ENCODE peak calls at places on chromosome 6, in nine cellular contexts. R is Calu3, M is GM10248, C is IMR-90, U is MM.1S, K is GM20000, Y is epithelial cell of proximal tubule, F is bronchial epithelial cell, Z is AG09319. T is an unnamed sample.

GRCh38 chr6:26157150-26157837 is 70.1 kb downstream of the HFE start:
- DNase-seq in R (peak), M (peak), C (peak), U (no peak), K (no peak), Y (no peak), F (peak), Z (no peak), T (peak)

GRCh38 chr6:132798820-132799538 is 542 bp upstream of the SLC18B1 start:
- DNase-seq in R (peak), M (peak), C (peak), U (peak), K (peak), Y (no peak), F (peak), Z (no peak), T (peak)

GRCh38 chr6:14724546-14724945 is 521.3 kb upstream of the JARID2 start:
- DNase-seq in R (no peak), M (no peak), C (no peak), U (no peak), K (no peak), Y (no peak), F (no peak), Z (no peak), T (no peak)

GRCh38 chr6:73299171-73300073 is 36.4 kb upstream of the KHDC1 start:
- DNase-seq in R (no peak), M (no peak), C (no peak), U (no peak), K (no peak), Y (no peak), F (no peak), Z (no peak), T (no peak)

GRCh38 chr6:134680021-134680420 is 269.9 kb downstream of the ALDH8A1 start:
- DNase-seq in R (no peak), M (no peak), C (peak), U (no peak), K (no peak), Y (no peak), F (no peak), Z (no peak), T (no peak)

GRCh38 chr6:84062519-84063154 is 29.1 kb downstream of the MRAP2 start:
- DNase-seq in R (no peak), M (no peak), C (no peak), U (no peak), K (no peak), Y (no peak), F (no peak), Z (no peak), T (no peak)

GRCh38 chr6:112337209-112337638 is 9.9 kb upstream of the RFPL4B start:
- DNase-seq in R (peak), M (no peak), C (peak), U (no peak), K (no peak), Y (peak), F (peak), Z (peak), T (no peak)

GRCh38 chr6:20400476-20401402 is 940 bp upstream of the E2F3 start:
- DNase-seq in R (peak), M (peak), C (no peak), U (peak), K (peak), Y (no peak), F (peak), Z (no peak), T (peak)

GRCh38 chr6:91631227-91631626 is 1044.4 kb upstream of the MAP3K7 start:
- DNase-seq in R (no peak), M (no peak), C (no peak), U (no peak), K (no peak), Y (no peak), F (no peak), Z (no peak), T (no peak)

GRCh38 chr6:154402081-154402780 is 45.6 kb upstream of the IPCEF1 start:
- DNase-seq in R (no peak), M (no peak), C (peak), U (no peak), K (no peak), Y (no peak), F (peak), Z (no peak), T (no peak)

GRCh38 chr6:23175391-23175790 is 606.0 kb downstream of the HDGFL1 start:
- DNase-seq in R (no peak), M (no peak), C (no peak), U (no peak), K (no peak), Y (no peak), F (peak), Z (peak), T (no peak)

GRCh38 chr6:148304976-148305375 is 37.7 kb upstream of the SASH1 start:
- DNase-seq in R (no peak), M (no peak), C (peak), U (no peak), K (no peak), Y (no peak), F (no peak), Z (no peak), T (no peak)

GRCh38 chr6:107105511-107106116 is 9.7 kb downstream of the BEND3 start:
- DNase-seq in R (no peak), M (no peak), C (no peak), U (no peak), K (no peak), Y (no peak), F (no peak), Z (no peak), T (no peak)

GRCh38 chr6:69584913-69585729 is 211.7 kb downstream of the LMBRD1 start:
- DNase-seq in R (no peak), M (peak), C (no peak), U (peak), K (peak), Y (no peak), F (no peak), Z (no peak), T (peak)

DNA sequence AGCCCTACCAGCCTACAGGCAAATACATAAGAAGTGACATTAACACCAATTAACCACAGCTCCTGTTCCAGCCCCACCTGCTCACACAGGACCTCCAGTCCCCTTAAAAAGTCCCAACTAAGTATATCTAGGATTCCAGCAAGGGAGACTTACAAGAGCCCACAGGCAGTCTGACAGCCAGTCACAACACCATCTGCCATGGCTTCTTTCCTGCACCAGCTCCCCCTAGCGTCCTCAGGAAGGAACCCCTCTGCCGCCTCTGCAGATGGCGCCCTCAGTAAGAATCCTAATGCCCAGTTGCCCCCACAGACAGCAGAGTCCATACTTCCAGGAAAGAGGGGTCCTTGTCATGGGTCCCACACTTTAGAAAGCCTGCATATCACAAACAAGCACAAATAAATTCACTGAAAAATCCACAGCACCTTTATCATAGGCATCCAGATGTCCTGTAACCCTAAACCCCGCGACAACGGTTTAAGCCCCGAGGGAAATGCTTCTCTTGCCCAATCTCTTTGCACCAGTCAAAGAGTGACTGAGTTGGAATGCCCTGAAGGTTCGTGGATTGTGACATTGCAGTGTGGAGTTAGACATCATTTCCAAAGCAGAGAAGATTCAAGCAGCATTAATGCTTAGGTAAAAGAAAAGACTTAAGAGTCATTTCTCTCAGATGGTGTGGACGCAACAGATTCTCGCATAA is 121.9 kb downstream of the HIVEP2 start:
- DNase-seq in R (no peak), M (no peak), C (no peak), U (no peak), K (no peak), Y (no peak), F (no peak), Z (no peak), T (no peak)
- TF ChIP-seq CTCF in R (peak), M (peak), C (peak), U (peak), K (no peak), Y (peak), F (peak), Z (peak), T (peak)

GRCh38 chr6:146887447-146888077 is 288.8 kb downstream of the ADGB start:
- DNase-seq in R (no peak), M (no peak), C (peak), U (no peak), K (no peak), Y (no peak), F (no peak), Z (no peak), T (no peak)
- TF ChIP-seq CTCF in R (no peak), M (no peak), C (no peak), U (no peak), K (no peak), Y (no peak), F (no peak), Z (no peak), T (no peak)

GRCh38 chr6:129889580-129889979 is 28.5 kb upstream of the TMEM244 start:
- DNase-seq in R (peak), M (no peak), C (peak), U (no peak), K (no peak), Y (no peak), F (peak), Z (peak), T (no peak)

GRCh38 chr6:129890164-129890563 is 29.0 kb upstream of the TMEM244 start:
- DNase-seq in R (no peak), M (no peak), C (peak), U (no peak), K (no peak), Y (no peak), F (peak), Z (no peak), T (no peak)

GRCh38 chr6:129893513-129894098 is 32.5 kb upstream of the TMEM244 start:
- DNase-seq in R (no peak), M (no peak), C (peak), U (peak), K (peak), Y (no peak), F (peak), Z (no peak), T (peak)

GRCh38 chr6:129886401-129887155 is 25.5 kb upstream of the TMEM244 start:
- DNase-seq in R (no peak), M (no peak), C (no peak), U (no peak), K (no peak), Y (no peak), F (no peak), Z (no peak), T (no peak)

GRCh38 chr6:129890701-129891100 is 29.6 kb upstream of the TMEM244 start:
- DNase-seq in R (no peak), M (no peak), C (peak), U (no peak), K (no peak), Y (no peak), F (peak), Z (no peak), T (no peak)
- TF ChIP-seq CTCF in R (no peak), M (no peak), C (no peak), U (no peak), K (no peak), Y (no peak), F (no peak), Z (no peak), T (no peak)

DNA sequence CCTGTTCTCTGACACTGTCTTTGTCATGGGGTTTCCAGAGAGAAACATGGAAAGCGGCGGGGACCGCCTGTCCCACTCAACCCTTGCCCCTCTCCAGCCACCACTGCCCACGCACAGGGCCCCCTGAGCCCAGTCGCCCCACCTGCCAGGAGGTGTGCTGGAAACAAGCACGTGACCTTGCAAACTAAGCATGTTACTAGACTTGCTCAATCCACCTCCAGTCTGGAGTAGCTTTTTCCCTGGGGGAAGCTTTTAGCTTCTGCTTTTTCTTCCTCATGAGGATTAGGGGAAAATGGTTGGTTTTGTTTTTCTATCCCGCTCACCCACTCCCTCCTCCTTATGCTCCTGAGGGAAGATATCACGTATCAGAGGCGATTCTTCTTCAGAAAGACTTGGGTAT is 105.7 kb downstream of the PLEKHG1 start:
- DNase-seq in R (no peak), M (no peak), C (no peak), U (no peak), K (no peak), Y (no peak), F (no peak), Z (no peak), T (no peak)
- TF ChIP-seq CTCF in R (no peak), M (no peak), C (no peak), U (no peak), K (no peak), Y (no peak), F (no peak), Z (no peak), T (no peak)

T was measured in GM13977.